ENCODE peak calls at places on chromosomes 7 and 10, in seven cellular contexts. One of them, this sample, is unnamed.

GRCh38 chr10:131732631-131733127 is 168.1 kb upstream of the PPP2R2D start:
- DNase-seq in HCT116: no peak
- DNase-seq in mesendoderm: no peak
- DNase-seq in HepG2: peak
- DNase-seq in GM12878: no peak
- DNase-seq in neuronal stem cell: no peak
- DNase-seq in IMR-90: no peak
- DNase-seq in this sample: no peak

GRCh38 chr10:1214882-1215540 is 158.8 kb downstream of the WDR37 start:
- DNase-seq in HCT116: no peak
- DNase-seq in mesendoderm: no peak
- DNase-seq in HepG2: no peak
- DNase-seq in GM12878: no peak
- DNase-seq in neuronal stem cell: no peak
- DNase-seq in IMR-90: no peak
- DNase-seq in this sample: no peak

GRCh38 chr10:58631715-58632114 is 119.0 kb downstream of the BICC1 start:
- DNase-seq in HCT116: no peak
- DNase-seq in mesendoderm: peak
- DNase-seq in HepG2: no peak
- DNase-seq in GM12878: no peak
- DNase-seq in neuronal stem cell: no peak
- DNase-seq in IMR-90: no peak
- DNase-seq in this sample: no peak

GRCh38 chr7:140928491-140929309 is 4.0 kb upstream of the BRAF start:
- DNase-seq in HCT116: no peak
- DNase-seq in mesendoderm: no peak
- DNase-seq in HepG2: no peak
- DNase-seq in GM12878: no peak
- DNase-seq in neuronal stem cell: no peak
- DNase-seq in IMR-90: no peak
- DNase-seq in this sample: no peak

GRCh38 chr7:139673762-139674161 is 104.0 kb downstream of the HIPK2 start:
- DNase-seq in HCT116: no peak
- DNase-seq in mesendoderm: no peak
- DNase-seq in HepG2: no peak
- DNase-seq in GM12878: no peak
- DNase-seq in neuronal stem cell: no peak
- DNase-seq in IMR-90: no peak
- DNase-seq in this sample: no peak

GRCh38 chr7:67738958-67739357 is 742.3 kb downstream of the TYW1 start:
- DNase-seq in HCT116: no peak
- DNase-seq in mesendoderm: no peak
- DNase-seq in HepG2: no peak
- DNase-seq in GM12878: no peak
- DNase-seq in neuronal stem cell: no peak
- DNase-seq in IMR-90: no peak
- DNase-seq in this sample: no peak

GRCh38 chr10:70494966-70495365 is 16.4 kb downstream of the PALD1 start:
- DNase-seq in HCT116: no peak
- DNase-seq in mesendoderm: no peak
- DNase-seq in HepG2: no peak
- DNase-seq in GM12878: no peak
- DNase-seq in neuronal stem cell: no peak
- DNase-seq in IMR-90: no peak
- DNase-seq in this sample: no peak

GRCh38 chr7:54788664-54789063 is 29.7 kb upstream of the SEC61G start:
- DNase-seq in HCT116: peak
- DNase-seq in mesendoderm: peak
- DNase-seq in HepG2: peak
- DNase-seq in GM12878: peak
- DNase-seq in neuronal stem cell: peak
- DNase-seq in IMR-90: peak
- DNase-seq in this sample: no peak

GRCh38 chr10:93926613-93927012 is 32.8 kb downstream of the SLC35G1 start:
- DNase-seq in HCT116: no peak
- DNase-seq in mesendoderm: no peak
- DNase-seq in HepG2: no peak
- DNase-seq in GM12878: no peak
- DNase-seq in neuronal stem cell: no peak
- DNase-seq in IMR-90: peak
- DNase-seq in this sample: no peak

GRCh38 chr10:70135046-70135445 is 2.4 kb upstream of the AIFM2 start:
- DNase-seq in HCT116: no peak
- DNase-seq in mesendoderm: no peak
- DNase-seq in HepG2: no peak
- DNase-seq in GM12878: no peak
- DNase-seq in neuronal stem cell: no peak
- DNase-seq in IMR-90: no peak
- DNase-seq in this sample: no peak

GRCh38 chr7:47193003-47193402 is 388.9 kb downstream of the TNS3 start:
- DNase-seq in HCT116: no peak
- DNase-seq in mesendoderm: no peak
- DNase-seq in HepG2: no peak
- DNase-seq in GM12878: no peak
- DNase-seq in neuronal stem cell: no peak
- DNase-seq in IMR-90: no peak
- DNase-seq in this sample: no peak

GRCh38 chr10:126434235-126434634 is 46.0 kb upstream of the ADAM12 start:
- DNase-seq in HCT116: no peak
- DNase-seq in mesendoderm: peak
- DNase-seq in HepG2: no peak
- DNase-seq in GM12878: no peak
- DNase-seq in neuronal stem cell: no peak
- DNase-seq in IMR-90: no peak
- DNase-seq in this sample: no peak

GRCh38 chr7:3034591-3035150 is 9.0 kb downstream of the CARD11 start:
- DNase-seq in HCT116: no peak
- DNase-seq in mesendoderm: no peak
- DNase-seq in HepG2: no peak
- DNase-seq in GM12878: no peak
- DNase-seq in neuronal stem cell: no peak
- DNase-seq in IMR-90: no peak
- DNase-seq in this sample: no peak

GRCh38 chr10:111338798-111339197 is 262.0 kb downstream of the ADRA2A start:
- DNase-seq in HCT116: no peak
- DNase-seq in mesendoderm: no peak
- DNase-seq in HepG2: no peak
- DNase-seq in GM12878: peak
- DNase-seq in neuronal stem cell: no peak
- DNase-seq in IMR-90: no peak
- DNase-seq in this sample: no peak

GRCh38 chr10:6173203-6173602 is 29.5 kb upstream of the PFKFB3 start:
- DNase-seq in HCT116: no peak
- DNase-seq in mesendoderm: peak
- DNase-seq in HepG2: peak
- DNase-seq in GM12878: no peak
- DNase-seq in neuronal stem cell: no peak
- DNase-seq in IMR-90: no peak
- DNase-seq in this sample: peak

GRCh38 chr7:57305192-57305748 is 144.7 kb upstream of the ZNF716 start:
- DNase-seq in HCT116: no peak
- DNase-seq in mesendoderm: no peak
- DNase-seq in HepG2: no peak
- DNase-seq in GM12878: no peak
- DNase-seq in neuronal stem cell: no peak
- DNase-seq in IMR-90: no peak
- DNase-seq in this sample: peak

DNA sequence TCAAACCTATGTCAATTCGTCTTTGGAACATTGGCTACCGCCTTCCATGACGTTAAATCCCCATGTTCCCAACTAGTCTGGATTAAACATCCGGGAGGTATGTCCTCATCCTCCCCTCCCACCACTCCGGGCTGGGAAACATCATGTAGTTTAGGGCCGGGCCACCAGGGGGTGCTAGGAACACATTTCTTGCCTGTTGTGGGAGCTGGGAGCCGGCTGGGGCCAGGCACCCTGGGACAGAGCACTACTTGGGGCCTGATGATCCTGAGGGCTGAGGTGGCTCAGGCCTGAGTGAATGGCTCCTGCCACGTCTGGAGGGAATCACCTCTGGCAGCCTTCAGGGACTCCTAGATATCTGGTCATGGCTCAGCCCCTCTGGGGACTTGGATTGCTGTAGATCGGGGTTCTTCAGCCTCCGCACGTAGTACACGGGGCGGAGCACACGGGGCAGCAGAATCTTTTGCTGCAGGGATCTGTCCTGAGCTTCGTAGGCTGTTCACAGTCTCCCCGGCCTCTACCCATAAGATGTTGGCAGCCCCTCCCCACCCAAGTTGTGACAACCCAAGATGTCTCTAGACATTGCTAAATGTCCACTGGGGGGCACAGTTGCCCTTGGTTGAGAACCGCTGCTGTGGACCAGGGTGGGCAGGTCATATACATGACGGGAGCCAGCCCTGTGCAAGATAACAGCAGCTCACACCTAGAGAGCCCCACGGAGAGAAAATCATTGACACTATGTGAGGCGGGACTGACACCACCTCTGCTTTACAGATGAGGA is 141.2 kb upstream of the ZNF716 start:
- DNase-seq in HCT116: no peak
- DNase-seq in mesendoderm: no peak
- DNase-seq in HepG2: no peak
- DNase-seq in GM12878: no peak
- DNase-seq in neuronal stem cell: no peak
- DNase-seq in IMR-90: no peak
- DNase-seq in this sample: peak
- H3K4me3 ChIP-seq in HCT116: no peak
- H3K4me3 ChIP-seq in mesendoderm: no peak
- H3K4me3 ChIP-seq in HepG2: no peak
- H3K4me3 ChIP-seq in GM12878: no peak
- H3K4me3 ChIP-seq in neuronal stem cell: no peak
- H3K4me3 ChIP-seq in IMR-90: no peak
- H3K4me3 ChIP-seq in this sample: no peak

DNA sequence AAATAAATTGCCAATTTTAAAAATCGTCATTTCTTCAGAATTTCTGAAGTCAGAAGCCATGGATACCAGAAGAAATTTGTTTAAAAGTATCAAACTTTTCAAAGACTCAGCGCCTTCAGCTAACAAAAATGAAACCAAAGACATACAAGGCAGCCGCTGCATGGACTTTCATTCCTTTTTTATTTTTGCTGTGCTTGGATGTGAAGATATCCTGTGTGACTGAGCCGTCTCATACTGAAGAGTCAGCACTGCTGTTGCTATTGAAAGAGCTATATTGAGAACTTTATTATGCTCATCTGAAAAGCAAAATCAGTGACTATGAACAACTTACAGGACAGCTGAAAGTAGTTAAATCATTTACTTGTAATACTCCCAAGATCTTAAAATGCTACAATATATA is 809.2 kb downstream of the NXPH1 start:
- DNase-seq in HCT116: no peak
- DNase-seq in mesendoderm: no peak
- DNase-seq in HepG2: no peak
- DNase-seq in GM12878: no peak
- DNase-seq in neuronal stem cell: no peak
- DNase-seq in IMR-90: no peak
- DNase-seq in this sample: no peak
- H3K9ac ChIP-seq in HCT116: no peak
- H3K9ac ChIP-seq in mesendoderm: no peak
- H3K9ac ChIP-seq in HepG2: no peak
- H3K9ac ChIP-seq in GM12878: no peak
- H3K9ac ChIP-seq in neuronal stem cell: no peak
- H3K9ac ChIP-seq in IMR-90: no peak
- H3K9ac ChIP-seq in this sample: no peak

DNA sequence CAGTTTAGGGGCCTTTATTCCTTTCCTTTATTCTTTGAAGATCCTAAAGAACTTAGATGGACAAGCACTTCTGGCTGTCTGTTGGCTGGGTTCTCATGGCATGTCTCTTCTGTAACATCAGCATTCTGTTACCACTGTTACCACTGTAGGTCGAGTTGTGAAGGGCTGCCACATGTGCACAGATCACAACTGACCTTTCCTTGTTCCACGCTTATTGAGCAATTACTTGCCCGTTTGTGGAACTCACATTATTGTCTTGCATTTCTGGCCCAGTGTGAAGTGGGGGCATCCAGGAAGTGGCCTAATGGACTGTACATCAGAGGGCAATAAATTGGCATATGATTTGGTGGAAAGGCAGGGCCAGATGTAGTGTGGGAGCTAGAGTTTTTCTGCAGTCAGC is 23.7 kb downstream of the GBF1 start:
- DNase-seq in HCT116: no peak
- DNase-seq in mesendoderm: no peak
- DNase-seq in HepG2: no peak
- DNase-seq in GM12878: no peak
- DNase-seq in neuronal stem cell: no peak
- DNase-seq in IMR-90: no peak
- DNase-seq in this sample: no peak
- H3K27ac ChIP-seq in HCT116: no peak
- H3K27ac ChIP-seq in mesendoderm: no peak
- H3K27ac ChIP-seq in HepG2: no peak
- H3K27ac ChIP-seq in GM12878: no peak
- H3K27ac ChIP-seq in neuronal stem cell: no peak
- H3K27ac ChIP-seq in IMR-90: peak
- H3K27ac ChIP-seq in this sample: no peak

DNA sequence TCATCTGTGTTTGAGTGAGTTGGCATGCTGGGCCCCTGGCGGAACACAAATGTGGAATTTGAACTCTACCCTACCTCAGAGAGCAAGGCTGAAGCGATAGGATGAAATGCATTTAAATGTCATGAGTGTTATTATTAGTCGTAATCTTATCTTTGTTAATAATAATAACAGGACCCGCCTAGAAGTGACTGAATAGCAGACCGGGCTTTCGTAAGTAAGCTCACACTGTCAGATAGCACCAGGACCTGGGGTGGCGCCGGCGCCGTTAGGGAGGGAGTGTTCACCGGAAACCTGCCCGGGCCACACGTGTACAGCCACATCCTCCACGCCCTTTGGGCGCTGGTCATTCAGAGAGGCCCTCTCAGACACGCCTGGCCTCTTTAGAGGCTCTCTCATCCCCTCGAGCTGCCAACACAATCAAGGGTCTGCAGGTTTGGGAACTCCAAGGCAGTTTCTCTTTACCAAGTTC is 63.6 kb downstream of the GRK5 start:
- DNase-seq in HCT116: peak
- DNase-seq in mesendoderm: no peak
- DNase-seq in HepG2: peak
- DNase-seq in GM12878: no peak
- DNase-seq in neuronal stem cell: no peak
- DNase-seq in IMR-90: peak
- DNase-seq in this sample: no peak
- H3K4me3 ChIP-seq in HCT116: peak
- H3K4me3 ChIP-seq in mesendoderm: no peak
- H3K4me3 ChIP-seq in HepG2: peak
- H3K4me3 ChIP-seq in GM12878: peak
- H3K4me3 ChIP-seq in neuronal stem cell: no peak
- H3K4me3 ChIP-seq in IMR-90: no peak
- H3K4me3 ChIP-seq in this sample: no peak